ENCODE peak calls at places on chromosomes 2 and 18, in four cellular contexts. A, E, Q and Y are unnamed samples.

GRCh38 chr2:177187631-177188312 is 24.8 kb upstream of the HNRNPA3 start:
- DNase-seq in Q (no peak), E (no peak), A (peak), Y (peak)

GRCh38 chr18:50009772-50010171 is 185.2 kb downstream of the MYO5B start:
- DNase-seq in E (no peak), Q (no peak), A (peak), Y (peak)

GRCh38 chr2:20665261-20666113 is 1.5 kb upstream of the GDF7 start:
- DNase-seq in A (no peak), E (no peak), Q (no peak), Y (no peak)

GRCh38 chr2:224749136-224749535 is 33.0 kb upstream of the CCDC195 start:
- DNase-seq in Q (no peak), A (no peak), E (no peak), Y (no peak)

GRCh38 chr2:208320686-208321085 is 54.6 kb downstream of the PIKFYVE start:
- DNase-seq in A (no peak), Q (no peak), E (no peak), Y (no peak)

GRCh38 chr2:174840436-174840835 is 76.2 kb upstream of the CHRNA1 start:
- DNase-seq in Q (no peak), E (no peak), A (no peak), Y (no peak)

GRCh38 chr2:106028192-106028591 is 165.9 kb downstream of the UXS1 start:
- DNase-seq in E (no peak), A (peak), Q (no peak), Y (peak)

GRCh38 chr2:67799889-67800288 is 262.9 kb downstream of the C1D start:
- DNase-seq in A (no peak), Q (no peak), E (no peak), Y (no peak)

GRCh38 chr2:97068074-97068473 is 26.6 kb downstream of the FAHD2B start:
- DNase-seq in Q (no peak), A (no peak), E (no peak), Y (no peak)

GRCh38 chr18:26461405-26461804 is 86.9 kb downstream of the KCTD1 start:
- DNase-seq in E (no peak), Q (no peak), A (no peak), Y (no peak)

GRCh38 chr2:205024822-205025518 is 479.7 kb downstream of the PARD3B start:
- DNase-seq in E (no peak), A (peak), Q (peak), Y (peak)

GRCh38 chr2:158060862-158061435 is 40.7 kb upstream of the UPP2 start:
- DNase-seq in Q (peak), E (no peak), A (no peak), Y (no peak)

GRCh38 chr2:34912084-34912483 is 1313.0 kb upstream of the FAM98A start:
- DNase-seq in A (no peak), E (no peak), Q (no peak), Y (no peak)

GRCh38 chr2:189407944-189408209 is 33.4 kb upstream of the WDR75 start:
- DNase-seq in Q (no peak), E (no peak), A (no peak), Y (no peak)

GRCh38 chr2:223235986-223236385 is 184.0 kb downstream of the KCNE4 start:
- DNase-seq in Q (no peak), E (no peak), A (no peak), Y (no peak)

GRCh38 chr2:60819155-60819862 is 62.1 kb upstream of the REL start:
- DNase-seq in Q (no peak), E (peak), A (peak), Y (peak)

GRCh38 chr18:60895181-60895580 is 438.0 kb upstream of the CDH20 start:
- DNase-seq in Q (no peak), E (no peak), A (no peak), Y (no peak)

GRCh38 chr2:38704664-38705063 is 38.8 kb downstream of the GALM start:
- DNase-seq in A (no peak), Q (no peak), E (no peak), Y (no peak)

GRCh38 chr2:188607501-188607900 is 315.8 kb downstream of the GULP1 start:
- DNase-seq in A (no peak), E (no peak), Q (no peak), Y (no peak)

GRCh38 chr18:6557470-6558245 is 142.9 kb upstream of the L3MBTL4 start:
- DNase-seq in Q (no peak), A (no peak), E (no peak), Y (no peak)

GRCh38 chr2:108958002-108958401 is 31.0 kb downstream of the EDAR start:
- DNase-seq in E (no peak), Q (no peak), A (peak), Y (no peak)

GRCh38 chr2:164756773-164757172 is 84.8 kb downstream of the COBLL1 start:
- DNase-seq in A (no peak), Q (no peak), E (no peak), Y (no peak)

GRCh38 chr2:165237056-165237455 is 2.2 kb upstream of the SCN2A start:
- DNase-seq in A (no peak), E (no peak), Q (no peak), Y (no peak)

GRCh38 chr2:46000660-46001059 is 296.5 kb upstream of the EPAS1 start:
- DNase-seq in E (no peak), Q (no peak), A (no peak), Y (no peak)

GRCh38 chr18:79926715-79927596 is 24.5 kb downstream of the SLC66A2 start:
- DNase-seq in Q (no peak), A (peak), E (no peak), Y (peak)

GRCh38 chr2:79723830-79724229 is 211.0 kb downstream of the CTNNA2 start:
- DNase-seq in Q (peak), E (no peak), A (no peak), Y (no peak)

GRCh38 chr2:145404690-145405089 is 884.8 kb upstream of the ZEB2 start:
- DNase-seq in A (no peak), Q (no peak), E (no peak), Y (no peak)

GRCh38 chr2:190607657-190608357 is 41.1 kb upstream of the NAB1 start:
- DNase-seq in E (no peak), Q (no peak), A (no peak), Y (no peak)

GRCh38 chr2:130376433-130377293 is 20.8 kb downstream of the PTPN18 start:
- DNase-seq in A (no peak), E (no peak), Q (no peak), Y (no peak)

GRCh38 chr2:45329045-45329677 is 281.9 kb downstream of the SRBD1 start:
- DNase-seq in Q (no peak), A (no peak), E (no peak), Y (no peak)

GRCh38 chr2:58291726-58292430 is 50.8 kb upstream of the FANCL start:
- DNase-seq in A (no peak), E (no peak), Q (no peak), Y (no peak)

GRCh38 chr18:63452273-63452672 is 24.5 kb upstream of the SERPINB5 start:
- DNase-seq in E (no peak), A (peak), Q (no peak), Y (peak)

GRCh38 chr2:215003001-215003400 is 135.4 kb downstream of the ABCA12 start:
- DNase-seq in E (no peak), A (no peak), Q (no peak), Y (no peak)